ENCODE peak calls at places on chromosomes 6 and 20, in six cellular contexts. I, B, H, A, F and L are unnamed samples. For H3K4me1 and H3K9me3, the result is how much of the 10 kb centered on the place peaks cover.

GRCh38 chr20:23396961-23397620 is 24.2 kb downstream of the NAPB start:
- DNase-seq in F (no peak), H (no peak), I (no peak), B (no peak), A (no peak), L (no peak)

GRCh38 chr20:33753763-33754162 is 22.0 kb downstream of the ZNF341 start:
- DNase-seq in F (no peak), I (no peak), B (no peak), H (peak), A (no peak), L (no peak)

GRCh38 chr6:154292855-154293519 is 63.6 kb downstream of the IPCEF1 start:
- DNase-seq in H (no peak), F (no peak), I (no peak), A (no peak), B (no peak), L (no peak)

GRCh38 chr20:41316602-41317535 is 662 bp downstream of the ZHX3 start:
- DNase-seq in B (peak), F (peak), I (peak), A (peak), H (peak), L (peak)

GRCh38 chr6:87436435-87436834 is 28.7 kb downstream of the CFAP206 start:
- DNase-seq in H (peak), F (peak), B (no peak), I (peak), A (peak), L (peak)

GRCh38 chr20:50930139-50931047 is 844 bp downstream of the ADNP start:
- DNase-seq in I (peak), A (peak), B (peak), H (peak), F (peak), L (peak)

GRCh38 chr6:20217476-20217855 is 5.2 kb upstream of the MBOAT1 start:
- DNase-seq in H (no peak), B (no peak), F (no peak), A (no peak), I (no peak), L (no peak)

GRCh38 chr6:98828991-98829411 is 5.4 kb upstream of the POU3F2 start:
- DNase-seq in B (no peak), H (no peak), F (peak), A (no peak), I (no peak), L (no peak)

GRCh38 chr20:7694940-7695567 is 245.2 kb downstream of the HAO1 start:
- DNase-seq in I (no peak), B (no peak), A (no peak), H (no peak), F (no peak), L (no peak)

GRCh38 chr6:41942045-41942851 is 640 bp upstream of the CCND3 start:
- DNase-seq in A (no peak), I (no peak), B (no peak), F (no peak), H (peak), L (no peak)

GRCh38 chr6:97470322-97470721 is 187.3 kb upstream of the MMS22L start:
- DNase-seq in F (no peak), H (no peak), A (no peak), I (no peak), B (no peak), L (no peak)

GRCh38 chr20:1665345-1665744 is 7.8 kb upstream of the SIRPG start:
- DNase-seq in H (no peak), A (no peak), I (no peak), B (no peak), F (no peak), L (no peak)

GRCh38 chr6:128574413-128574812 is 54.0 kb upstream of the PTPRK start:
- DNase-seq in I (no peak), A (no peak), B (no peak), F (no peak), H (no peak), L (no peak)

GRCh38 chr6:128504003-128504654 is 16.3 kb downstream of the PTPRK start:
- DNase-seq in H (no peak), B (no peak), F (no peak), A (no peak), I (no peak), L (no peak)

GRCh38 chr6:26170181-26170580 is 83.0 kb downstream of the HFE start:
- DNase-seq in F (no peak), B (no peak), A (no peak), I (no peak), H (no peak), L (no peak)

GRCh38 chr6:15945593-15946159 is 183.2 kb upstream of the MYLIP start:
- DNase-seq in A (no peak), I (no peak), F (no peak), B (no peak), H (no peak), L (no peak)

GRCh38 chr6:155125916-155126315 is 130.8 kb downstream of the TIAM2 start:
- DNase-seq in H (no peak), B (no peak), A (no peak), I (no peak), F (no peak), L (no peak)

GRCh38 chr6:13413466-13413862 is 73.9 kb downstream of the GFOD1 start:
- DNase-seq in F (no peak), I (no peak), H (no peak), B (no peak), A (no peak), L (no peak)

GRCh38 chr6:131916847-131917246 is 34.3 kb downstream of the CCN2 start:
- DNase-seq in B (no peak), A (no peak), H (no peak), I (no peak), F (no peak), L (no peak)

DNA sequence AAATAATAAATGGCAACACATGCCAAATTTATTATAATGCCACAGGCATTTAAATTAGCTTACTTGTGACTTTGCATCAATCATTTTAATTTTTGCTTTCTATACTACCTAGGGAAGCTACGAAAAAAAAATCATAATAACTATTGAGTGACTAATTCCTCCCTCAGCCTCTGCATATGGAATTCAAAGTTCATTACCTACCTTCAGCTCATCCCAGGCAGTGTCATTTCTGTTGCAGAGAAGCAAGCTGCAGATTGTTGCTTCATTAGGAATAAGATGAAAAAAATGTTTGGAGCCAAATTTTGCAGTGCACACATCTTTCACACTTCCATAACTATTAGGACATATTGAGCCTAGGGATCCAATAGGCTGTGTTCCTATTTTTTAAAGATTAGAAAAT is 25.6 kb downstream of the MKKS start:
- DNase-seq in B (no peak), A (no peak), I (no peak), H (no peak), F (no peak), L (no peak)
- H3K4me1 ChIP-seq in B (under half), A (under half), I (under half), H (under half), F (under half), L (under half)

DNA sequence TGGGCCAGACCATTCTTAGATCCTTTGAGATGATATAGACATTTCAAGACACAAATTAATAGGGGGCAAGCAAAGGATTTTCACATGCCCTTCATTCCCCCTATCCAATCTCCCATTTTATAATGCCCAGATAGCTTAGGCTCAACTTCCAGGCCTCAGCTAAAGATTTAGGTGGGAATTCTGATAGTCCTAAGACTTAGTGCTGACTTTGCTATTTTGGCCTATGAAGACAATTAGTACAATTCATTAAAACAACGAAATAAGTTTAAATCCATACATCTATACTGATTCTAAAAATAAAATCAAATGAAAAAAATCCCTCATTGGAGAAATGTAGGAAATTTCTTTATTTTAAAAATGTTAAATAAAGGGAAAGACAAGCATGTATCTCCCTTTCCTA is 259.5 kb downstream of the CBLN4 start:
- DNase-seq in F (no peak), H (no peak), A (no peak), B (no peak), I (no peak), L (no peak)
- H3K9me3 ChIP-seq in F (under half), H (under half), A (under half), B (under half), I (under half), L (under half)

GRCh38 chr20:62485062-62485700 is 9.4 kb upstream of the GATA5 start:
- DNase-seq in F (no peak), B (peak), A (peak), I (peak), H (peak), L (no peak)

GRCh38 chr20:62487125-62487524 is 11.3 kb upstream of the GATA5 start:
- DNase-seq in F (no peak), H (no peak), A (no peak), I (no peak), B (no peak), L (no peak)

GRCh38 chr20:62487564-62488086 is 11.8 kb upstream of the GATA5 start:
- DNase-seq in F (no peak), A (no peak), B (no peak), H (no peak), I (no peak), L (no peak)

GRCh38 chr20:62485701-62486089 is 9.9 kb upstream of the GATA5 start:
- DNase-seq in A (no peak), B (no peak), H (no peak), I (no peak), F (no peak), L (no peak)

GRCh38 chr20:62486431-62486954 is 10.7 kb upstream of the GATA5 start:
- DNase-seq in H (no peak), I (no peak), A (no peak), F (no peak), B (no peak), L (no peak)
- H3K4me1 ChIP-seq in H (under half), I (under half), A (under half), F (under half), B (under half), L (under half)

GRCh38 chr6:14784596-14785360 is 461.1 kb upstream of the JARID2 start:
- DNase-seq in H (no peak), F (peak), A (no peak), I (no peak), B (no peak), L (no peak)

GRCh38 chr6:14786455-14786854 is 459.4 kb upstream of the JARID2 start:
- DNase-seq in F (no peak), A (no peak), I (no peak), B (no peak), H (no peak), L (no peak)

GRCh38 chr6:14787677-14788076 is 458.2 kb upstream of the JARID2 start:
- DNase-seq in H (no peak), F (no peak), A (no peak), I (no peak), B (no peak), L (no peak)

GRCh38 chr6:14787274-14787673 is 458.6 kb upstream of the JARID2 start:
- DNase-seq in A (no peak), F (no peak), H (no peak), B (no peak), I (no peak), L (no peak)

DNA sequence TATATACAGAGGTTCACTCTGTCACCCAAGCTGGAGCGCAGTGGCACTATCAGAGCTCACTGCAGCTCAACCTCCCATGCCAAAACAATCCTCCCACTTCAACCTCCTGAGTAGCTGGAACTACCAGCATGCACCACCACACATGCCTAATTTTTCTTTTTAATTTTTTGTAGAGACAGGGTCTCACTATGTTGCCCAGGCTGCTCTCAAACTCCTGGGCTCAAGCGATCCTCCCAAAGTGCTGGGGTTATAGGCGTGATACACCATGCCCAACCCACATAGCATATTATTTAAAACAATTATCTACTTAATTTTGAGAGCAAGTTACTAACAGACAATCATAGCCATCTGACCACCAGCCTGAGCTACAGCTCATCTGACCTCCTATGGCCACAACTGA is 459.9 kb upstream of the JARID2 start:
- DNase-seq in A (no peak), F (no peak), I (no peak), B (no peak), H (no peak), L (no peak)
- H3K9me3 ChIP-seq in A (under half), F (under half), I (under half), B (under half), H (under half), L (under half)

DNA sequence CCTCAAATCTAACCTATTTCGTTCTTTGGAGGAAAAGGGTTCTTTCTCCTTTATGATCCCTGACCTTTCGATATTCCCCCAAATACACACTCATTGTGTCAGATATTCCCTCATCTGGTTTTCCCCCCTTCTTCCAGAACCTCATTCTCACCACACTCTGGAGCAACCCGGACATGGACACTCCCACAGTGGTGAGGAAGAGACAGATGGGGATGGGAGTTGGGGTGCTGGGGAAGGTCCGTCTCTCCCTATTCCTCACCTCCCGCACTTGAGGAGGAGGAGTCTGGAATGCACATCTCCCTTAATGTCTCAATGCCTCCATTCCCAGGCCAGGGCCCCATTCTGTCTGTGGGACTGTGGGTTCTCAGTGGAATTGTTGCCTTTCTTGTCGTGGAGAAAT is 1.3 kb downstream of the SLC39A7 start:
- DNase-seq in H (no peak), F (no peak), A (no peak), B (no peak), I (no peak), L (no peak)
- H3K4me1 ChIP-seq in H (half or more), F (under half), A (under half), B (under half), I (under half), L (under half)

GRCh38 chr6:137834508-137834907 is 32.6 kb upstream of the TNFAIP3 start:
- DNase-seq in B (no peak), H (no peak), I (no peak), A (no peak), F (no peak), L (no peak)
- H3K9me3 ChIP-seq in B (under half), H (under half), I (under half), A (under half), F (under half), L (under half)

GRCh38 chr6:11201772-11202512 is 30.5 kb downstream of the NEDD9 start:
- DNase-seq in I (no peak), A (no peak), H (no peak), B (no peak), F (no peak), L (no peak)

GRCh38 chr6:11198663-11199603 is 33.5 kb downstream of the NEDD9 start:
- DNase-seq in A (no peak), F (no peak), H (no peak), B (no peak), I (no peak), L (no peak)

GRCh38 chr6:11202513-11203305 is 29.8 kb downstream of the NEDD9 start:
- DNase-seq in F (peak), H (no peak), A (no peak), I (no peak), B (no peak), L (no peak)

GRCh38 chr6:11201015-11201414 is 31.5 kb downstream of the NEDD9 start:
- DNase-seq in I (no peak), A (no peak), F (no peak), H (no peak), B (no peak), L (no peak)

GRCh38 chr6:11200356-11200755 is 32.1 kb downstream of the NEDD9 start:
- DNase-seq in A (no peak), H (no peak), B (no peak), I (no peak), F (no peak), L (no peak)
- H3K4me1 ChIP-seq in A (under half), H (under half), B (under half), I (under half), F (under half), L (under half)

GRCh38 chr20:48012401-48012974 is 227.2 kb upstream of the SULF2 start:
- DNase-seq in B (no peak), F (no peak), I (no peak), A (no peak), H (no peak), L (no peak)
- H3K9me3 ChIP-seq in B (under half), F (under half), I (under half), A (under half), H (under half), L (under half)

DNA sequence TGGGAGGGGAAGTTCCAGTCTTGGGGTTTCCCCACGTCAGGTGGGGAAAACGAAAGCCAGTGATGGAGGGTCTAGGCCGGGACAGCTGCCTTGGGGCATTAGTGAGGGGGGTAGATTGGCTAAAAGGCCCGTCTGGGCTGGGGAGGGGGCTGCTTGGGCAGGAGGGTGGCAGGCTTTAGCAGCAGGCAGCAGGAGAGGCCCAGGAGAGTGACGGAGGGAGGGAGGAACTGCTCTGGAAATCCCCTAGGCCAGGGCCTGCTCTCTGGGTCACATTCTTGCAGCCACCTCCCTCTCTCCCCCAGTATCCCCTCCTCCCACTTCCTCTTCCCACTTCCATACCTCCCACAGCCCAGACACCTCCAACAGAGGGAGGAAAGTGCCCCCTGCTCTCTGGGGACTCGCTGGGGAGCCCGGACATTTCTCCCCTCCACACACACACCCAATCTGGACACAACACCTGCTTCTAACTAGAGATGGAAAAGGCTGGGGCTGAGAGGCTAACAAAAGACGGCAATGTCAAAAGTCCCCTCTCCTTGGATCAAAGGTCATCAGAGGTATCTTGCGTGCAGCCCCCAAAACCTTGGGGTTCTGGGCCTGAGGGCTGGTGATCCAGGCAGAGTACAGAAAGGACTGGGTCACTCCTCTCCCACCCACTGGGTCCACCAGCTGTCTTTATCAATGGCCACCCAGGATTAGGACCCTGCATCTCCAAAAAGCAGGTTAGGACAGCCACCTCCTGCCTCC is 1.8 kb downstream of the NFKBIE start:
- DNase-seq in I (no peak), F (no peak), B (no peak), A (no peak), H (no peak), L (peak)
- H3K4me1 ChIP-seq in I (under half), F (under half), B (under half), A (under half), H (under half), L (under half)